ENCODE peak calls at places on chromosomes 12 and 14, in four cellular contexts. A is osteocyte, M is caudate nucleus, L is frontal cortex. D is an unnamed sample.

GRCh38 chr12:65655074-65655493 is 169.2 kb upstream of the HMGA2 start:
- DNase-seq in M (no peak), L (no peak), A (no peak), D (no peak)

GRCh38 chr14:36856095-36856878 is 194.6 kb downstream of the PAX9 start:
- DNase-seq in M (no peak), A (no peak), L (no peak), D (no peak)

GRCh38 chr14:29926701-29927595 is 699 bp downstream of the PRKD1 start:
- DNase-seq in M (peak; percentile 24), L (peak; percentile 74), A (no peak), D (no peak)

GRCh38 chr12:22626429-22626828 is 1.5 kb downstream of the ETNK1 start:
- DNase-seq in A (no peak), L (no peak), M (no peak), D (no peak)

GRCh38 chr12:2263921-2264320 is 211.1 kb downstream of the CACNA1C start:
- DNase-seq in A (no peak), M (no peak), L (no peak), D (no peak)

GRCh38 chr14:53879022-53879686 is 77.5 kb downstream of the BMP4 start:
- DNase-seq in L (no peak), A (no peak), M (no peak), D (no peak)

GRCh38 chr12:18990866-18991265 is 138.7 kb upstream of the PLEKHA5 start:
- DNase-seq in A (no peak), L (no peak), M (no peak), D (no peak)

GRCh38 chr14:65098586-65098985 is 3.7 kb downstream of the MAX start:
- DNase-seq in A (no peak), L (no peak), M (no peak), D (no peak)

GRCh38 chr14:92033912-92034687 is 5.8 kb downstream of the TRIP11 start:
- DNase-seq in M (no peak), A (no peak), L (no peak), D (no peak)

GRCh38 chr12:95116341-95116740 is 42.9 kb upstream of the NR2C1 start:
- DNase-seq in A (no peak), M (no peak), L (no peak), D (no peak)

GRCh38 chr12:19938031-19938430 is 430.3 kb upstream of the PDE3A start:
- DNase-seq in M (no peak), L (no peak), A (no peak), D (no peak)

GRCh38 chr14:71606064-71606463 is 326.2 kb upstream of the RGS6 start:
- DNase-seq in A (no peak), M (no peak), L (no peak), D (no peak)

GRCh38 chr12:12890815-12891645 is at the start of gene GPRC5A:
- DNase-seq in A (peak; percentile 93), L (no peak), M (no peak), D (no peak)

GRCh38 chr12:107319536-107320030 is 226.2 kb upstream of the CRY1 start:
- DNase-seq in A (no peak), M (no peak), L (no peak), D (no peak)

GRCh38 chr14:76115010-76115422 is 36.7 kb upstream of the GPATCH2L start:
- DNase-seq in M (no peak), A (no peak), L (no peak), D (no peak)

GRCh38 chr12:103399986-103400385 is 95.8 kb downstream of the C12orf42 start:
- DNase-seq in M (no peak), L (no peak), A (no peak), D (no peak)

GRCh38 chr12:62693291-62694040 is 226.8 kb downstream of the MON2 start:
- DNase-seq in L (no peak), M (no peak), A (no peak), D (no peak)

GRCh38 chr12:96099986-96100385 is 64.6 kb upstream of the LTA4H start:
- DNase-seq in M (no peak), L (no peak), A (no peak), D (no peak)

GRCh38 chr12:42291680-42292079 is 34.2 kb downstream of the ZCRB1 start:
- DNase-seq in M (no peak), L (no peak), A (no peak), D (no peak)

GRCh38 chr12:26196424-26196722 is 1.0 kb downstream of the SSPN start:
- DNase-seq in L (no peak), A (no peak), M (no peak), D (no peak)

GRCh38 chr14:81193924-81194633 is 26.7 kb downstream of the GTF2A1 start:
- DNase-seq in A (no peak), M (no peak), L (no peak), D (no peak)

GRCh38 chr12:79455314-79455713 is 235.4 kb downstream of the PAWR start:
- DNase-seq in A (no peak), L (no peak), M (no peak), D (no peak)

GRCh38 chr12:126051611-126052107 is 986.4 kb downstream of the AACS start:
- DNase-seq in L (no peak), A (no peak), M (no peak), D (no peak)

GRCh38 chr12:11717533-11717961 is 68.1 kb downstream of the ETV6 start:
- DNase-seq in M (no peak), L (no peak), A (no peak), D (no peak)

GRCh38 chr12:2306012-2306411 is 253.2 kb downstream of the CACNA1C start:
- DNase-seq in L (no peak), M (no peak), A (no peak), D (no peak)

D was measured in occipital lobe.